ENCODE peak calls at places on chromosomes 5 and 9, in eight cellular contexts. One of them, this sample, is unnamed. For H3K4me1, the result is how much of the 10 kb centered on the place peaks cover.

GRCh38 chr5:86864022-86864421 is 246.3 kb downstream of the COX7C start:
- DNase-seq in OCI-LY7: no peak
- DNase-seq in HepG2: no peak
- DNase-seq in heart left ventricle: no peak
- DNase-seq in CD8-positive, alpha-beta memory T cell: no peak
- DNase-seq in colonic mucosa: no peak
- DNase-seq in HCT116: no peak
- DNase-seq in kidney: no peak
- DNase-seq in this sample: no peak

GRCh38 chr9:122213589-122214413 is 15.0 kb downstream of the LHX6 start:
- DNase-seq in OCI-LY7: peak
- DNase-seq in HepG2: peak
- DNase-seq in heart left ventricle: no peak
- DNase-seq in HCT116: peak
- DNase-seq in CD8-positive, alpha-beta memory T cell: no peak
- DNase-seq in colonic mucosa: peak
- DNase-seq in kidney: peak
- DNase-seq in this sample: no peak

GRCh38 chr9:121568541-121569265 is 69.1 kb upstream of the GGTA1 start:
- DNase-seq in kidney: no peak
- DNase-seq in HepG2: no peak
- DNase-seq in OCI-LY7: no peak
- DNase-seq in heart left ventricle: peak
- DNase-seq in colonic mucosa: no peak
- DNase-seq in HCT116: no peak
- DNase-seq in CD8-positive, alpha-beta memory T cell: no peak
- DNase-seq in this sample: peak

GRCh38 chr9:92607773-92608172 is 62.2 kb downstream of the IPPK start:
- DNase-seq in CD8-positive, alpha-beta memory T cell: no peak
- DNase-seq in colonic mucosa: no peak
- DNase-seq in HepG2: no peak
- DNase-seq in heart left ventricle: no peak
- DNase-seq in OCI-LY7: no peak
- DNase-seq in kidney: no peak
- DNase-seq in HCT116: no peak
- DNase-seq in this sample: no peak

GRCh38 chr5:124980174-124980941 is 233.9 kb upstream of the ZNF608 start:
- DNase-seq in OCI-LY7: peak
- DNase-seq in HepG2: no peak
- DNase-seq in HCT116: no peak
- DNase-seq in heart left ventricle: no peak
- DNase-seq in colonic mucosa: no peak
- DNase-seq in kidney: no peak
- DNase-seq in CD8-positive, alpha-beta memory T cell: no peak
- DNase-seq in this sample: no peak

GRCh38 chr9:133103183-133103986 is 17.7 kb downstream of the RALGDS start:
- DNase-seq in CD8-positive, alpha-beta memory T cell: peak
- DNase-seq in heart left ventricle: peak
- DNase-seq in HCT116: no peak
- DNase-seq in colonic mucosa: peak
- DNase-seq in kidney: peak
- DNase-seq in OCI-LY7: peak
- DNase-seq in HepG2: peak
- DNase-seq in this sample: peak

GRCh38 chr5:57598097-57598496 is 115.5 kb upstream of the ACTBL2 start:
- DNase-seq in HepG2: no peak
- DNase-seq in colonic mucosa: no peak
- DNase-seq in kidney: no peak
- DNase-seq in heart left ventricle: no peak
- DNase-seq in CD8-positive, alpha-beta memory T cell: no peak
- DNase-seq in OCI-LY7: no peak
- DNase-seq in HCT116: no peak
- DNase-seq in this sample: no peak

GRCh38 chr5:44345871-44346270 is 43.3 kb downstream of the FGF10 start:
- DNase-seq in kidney: no peak
- DNase-seq in HepG2: no peak
- DNase-seq in OCI-LY7: no peak
- DNase-seq in heart left ventricle: no peak
- DNase-seq in colonic mucosa: no peak
- DNase-seq in CD8-positive, alpha-beta memory T cell: no peak
- DNase-seq in HCT116: no peak
- DNase-seq in this sample: no peak

GRCh38 chr5:12125895-12126294 is 221.6 kb upstream of the CTNND2 start:
- DNase-seq in OCI-LY7: no peak
- DNase-seq in kidney: peak
- DNase-seq in HCT116: no peak
- DNase-seq in CD8-positive, alpha-beta memory T cell: no peak
- DNase-seq in colonic mucosa: no peak
- DNase-seq in HepG2: no peak
- DNase-seq in heart left ventricle: no peak
- DNase-seq in this sample: no peak

GRCh38 chr9:113781381-113781780 is 94.7 kb upstream of the ZNF618 start:
- DNase-seq in CD8-positive, alpha-beta memory T cell: no peak
- DNase-seq in colonic mucosa: no peak
- DNase-seq in kidney: no peak
- DNase-seq in HepG2: no peak
- DNase-seq in HCT116: no peak
- DNase-seq in OCI-LY7: no peak
- DNase-seq in heart left ventricle: no peak
- DNase-seq in this sample: no peak

GRCh38 chr5:32473072-32473471 is 28.5 kb upstream of the ZFR start:
- DNase-seq in heart left ventricle: no peak
- DNase-seq in OCI-LY7: no peak
- DNase-seq in HepG2: no peak
- DNase-seq in kidney: no peak
- DNase-seq in HCT116: no peak
- DNase-seq in colonic mucosa: no peak
- DNase-seq in CD8-positive, alpha-beta memory T cell: no peak
- DNase-seq in this sample: no peak

GRCh38 chr5:77214151-77214550 is 3.7 kb downstream of the PDE8B start:
- DNase-seq in kidney: no peak
- DNase-seq in colonic mucosa: no peak
- DNase-seq in HepG2: no peak
- DNase-seq in heart left ventricle: no peak
- DNase-seq in OCI-LY7: no peak
- DNase-seq in HCT116: no peak
- DNase-seq in CD8-positive, alpha-beta memory T cell: no peak
- DNase-seq in this sample: no peak

GRCh38 chr9:977361-978116 is 1.1 kb downstream of the DMRT3 start:
- DNase-seq in kidney: no peak
- DNase-seq in heart left ventricle: no peak
- DNase-seq in HepG2: no peak
- DNase-seq in CD8-positive, alpha-beta memory T cell: no peak
- DNase-seq in colonic mucosa: no peak
- DNase-seq in HCT116: no peak
- DNase-seq in OCI-LY7: no peak
- DNase-seq in this sample: no peak
- H3K4me3 ChIP-seq in kidney: no peak
- H3K4me3 ChIP-seq in heart left ventricle: no peak
- H3K4me3 ChIP-seq in HepG2: no peak
- H3K4me3 ChIP-seq in CD8-positive, alpha-beta memory T cell: no peak
- H3K4me3 ChIP-seq in colonic mucosa: no peak
- H3K4me3 ChIP-seq in HCT116: no peak
- H3K4me3 ChIP-seq in OCI-LY7: no peak
- H3K4me3 ChIP-seq in this sample: no peak

GRCh38 chr5:38796000-38796738 is 49.6 kb upstream of the OSMR start:
- DNase-seq in OCI-LY7: no peak
- DNase-seq in heart left ventricle: no peak
- DNase-seq in colonic mucosa: no peak
- DNase-seq in HepG2: no peak
- DNase-seq in kidney: peak
- DNase-seq in CD8-positive, alpha-beta memory T cell: no peak
- DNase-seq in HCT116: no peak
- DNase-seq in this sample: peak
- H3K27ac ChIP-seq in OCI-LY7: no peak
- H3K27ac ChIP-seq in heart left ventricle: peak
- H3K27ac ChIP-seq in colonic mucosa: no peak
- H3K27ac ChIP-seq in HepG2: no peak
- H3K27ac ChIP-seq in kidney: no peak
- H3K27ac ChIP-seq in CD8-positive, alpha-beta memory T cell: no peak
- H3K27ac ChIP-seq in HCT116: no peak
- H3K27ac ChIP-seq in this sample: peak

DNA sequence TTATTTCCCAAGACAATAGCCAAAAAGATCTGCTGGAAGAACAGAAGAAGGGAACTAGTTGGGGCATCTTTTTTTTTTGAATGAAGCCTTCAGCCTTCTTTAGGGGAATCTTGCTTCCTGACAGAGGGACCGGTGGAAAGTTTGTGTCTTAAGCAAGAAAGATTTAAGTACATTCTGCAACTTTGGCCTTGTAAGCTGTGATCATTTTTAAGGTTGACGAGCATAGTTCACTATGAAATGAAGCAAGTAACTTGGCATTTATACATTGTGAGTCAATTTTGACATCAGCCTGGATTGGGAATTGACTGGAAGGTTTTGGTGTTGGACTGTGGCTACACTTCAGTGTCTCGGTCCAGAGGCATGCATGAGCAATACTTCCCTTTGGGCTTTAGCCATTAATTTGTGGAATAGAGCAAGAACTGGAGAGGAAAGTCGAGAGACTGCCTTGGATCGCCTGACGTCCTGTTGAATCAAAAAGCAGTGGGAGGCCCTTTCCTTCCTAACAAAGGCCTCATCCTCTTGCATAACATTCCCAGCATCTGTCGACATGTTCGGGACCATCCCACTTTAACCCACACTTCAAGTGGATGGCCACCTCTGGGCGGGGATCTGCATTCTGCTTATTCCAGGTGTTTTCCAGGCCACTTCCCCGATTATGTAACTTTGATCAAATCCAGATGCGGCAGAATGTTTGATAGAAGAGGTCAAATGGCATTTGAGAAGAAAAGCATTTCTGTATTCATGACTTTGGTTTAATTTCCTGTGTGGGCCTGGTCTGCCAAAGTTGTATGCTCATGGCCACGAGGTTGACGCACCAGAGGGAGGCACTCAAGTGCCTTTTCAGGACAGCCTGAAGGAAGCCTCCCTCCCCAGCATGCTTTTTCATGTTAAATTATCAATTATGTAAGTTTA is 12.5 kb downstream of the ABL1 start:
- DNase-seq in kidney: peak
- DNase-seq in colonic mucosa: peak
- DNase-seq in HCT116: no peak
- DNase-seq in OCI-LY7: no peak
- DNase-seq in HepG2: peak
- DNase-seq in heart left ventricle: peak
- DNase-seq in CD8-positive, alpha-beta memory T cell: no peak
- DNase-seq in this sample: peak
- H3K4me1 ChIP-seq in kidney: under half
- H3K4me1 ChIP-seq in colonic mucosa: under half
- H3K4me1 ChIP-seq in HCT116: under half
- H3K4me1 ChIP-seq in OCI-LY7: under half
- H3K4me1 ChIP-seq in HepG2: under half
- H3K4me1 ChIP-seq in heart left ventricle: half or more
- H3K4me1 ChIP-seq in CD8-positive, alpha-beta memory T cell: under half
- H3K4me1 ChIP-seq in this sample: half or more

GRCh38 chr5:10528056-10528816 is 35.6 kb upstream of the ANKRD33B start:
- DNase-seq in CD8-positive, alpha-beta memory T cell: no peak
- DNase-seq in HCT116: no peak
- DNase-seq in HepG2: no peak
- DNase-seq in heart left ventricle: no peak
- DNase-seq in colonic mucosa: no peak
- DNase-seq in kidney: no peak
- DNase-seq in OCI-LY7: no peak
- DNase-seq in this sample: peak
- H3K4me3 ChIP-seq in CD8-positive, alpha-beta memory T cell: no peak
- H3K4me3 ChIP-seq in HCT116: no peak
- H3K4me3 ChIP-seq in HepG2: no peak
- H3K4me3 ChIP-seq in heart left ventricle: no peak
- H3K4me3 ChIP-seq in colonic mucosa: no peak
- H3K4me3 ChIP-seq in kidney: no peak
- H3K4me3 ChIP-seq in OCI-LY7: no peak
- H3K4me3 ChIP-seq in this sample: no peak

DNA sequence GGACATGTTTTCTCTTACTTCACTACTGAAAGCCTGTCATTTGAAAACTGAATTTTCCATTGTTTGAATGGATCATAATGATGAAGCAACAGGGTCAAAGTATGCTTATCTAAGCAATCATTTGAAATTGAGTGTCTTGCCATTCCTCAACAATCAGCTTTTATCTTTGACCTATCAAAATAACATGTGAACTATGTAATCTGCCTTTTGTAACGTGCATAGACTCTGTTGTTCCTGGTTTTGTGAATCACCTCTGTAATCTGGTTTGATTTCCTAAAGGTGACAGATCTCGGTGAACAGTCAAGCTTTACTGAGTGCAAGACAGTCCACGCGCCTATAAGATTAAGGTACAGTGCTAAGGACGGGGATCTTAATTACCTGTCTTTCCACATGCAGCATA is 3.3 kb downstream of the MEF2C start:
- DNase-seq in heart left ventricle: no peak
- DNase-seq in CD8-positive, alpha-beta memory T cell: no peak
- DNase-seq in OCI-LY7: peak
- DNase-seq in colonic mucosa: no peak
- DNase-seq in HepG2: no peak
- DNase-seq in kidney: no peak
- DNase-seq in HCT116: no peak
- DNase-seq in this sample: no peak
- H3K27ac ChIP-seq in heart left ventricle: peak
- H3K27ac ChIP-seq in CD8-positive, alpha-beta memory T cell: no peak
- H3K27ac ChIP-seq in OCI-LY7: peak
- H3K27ac ChIP-seq in colonic mucosa: peak
- H3K27ac ChIP-seq in HepG2: no peak
- H3K27ac ChIP-seq in kidney: peak
- H3K27ac ChIP-seq in HCT116: no peak
- H3K27ac ChIP-seq in this sample: peak

GRCh38 chr5:149546974-149547373 is 4.3 kb downstream of the CSNK1A1 start:
- DNase-seq in colonic mucosa: peak
- DNase-seq in OCI-LY7: no peak
- DNase-seq in HepG2: no peak
- DNase-seq in kidney: no peak
- DNase-seq in CD8-positive, alpha-beta memory T cell: no peak
- DNase-seq in HCT116: no peak
- DNase-seq in heart left ventricle: no peak
- DNase-seq in this sample: no peak

GRCh38 chr5:149545327-149545726 is 5.9 kb downstream of the CSNK1A1 start:
- DNase-seq in HepG2: no peak
- DNase-seq in heart left ventricle: no peak
- DNase-seq in OCI-LY7: no peak
- DNase-seq in CD8-positive, alpha-beta memory T cell: no peak
- DNase-seq in colonic mucosa: no peak
- DNase-seq in kidney: no peak
- DNase-seq in HCT116: no peak
- DNase-seq in this sample: no peak

GRCh38 chr5:149543361-149544198 is 7.7 kb downstream of the CSNK1A1 start:
- DNase-seq in heart left ventricle: no peak
- DNase-seq in OCI-LY7: no peak
- DNase-seq in CD8-positive, alpha-beta memory T cell: no peak
- DNase-seq in kidney: no peak
- DNase-seq in HepG2: no peak
- DNase-seq in colonic mucosa: no peak
- DNase-seq in HCT116: no peak
- DNase-seq in this sample: no peak

GRCh38 chr5:149541893-149542292 is 9.3 kb downstream of the CSNK1A1 start:
- DNase-seq in HCT116: no peak
- DNase-seq in HepG2: no peak
- DNase-seq in colonic mucosa: no peak
- DNase-seq in OCI-LY7: no peak
- DNase-seq in kidney: no peak
- DNase-seq in heart left ventricle: no peak
- DNase-seq in CD8-positive, alpha-beta memory T cell: no peak
- DNase-seq in this sample: no peak

GRCh38 chr5:149544199-149544472 is 7.1 kb downstream of the CSNK1A1 start:
- DNase-seq in CD8-positive, alpha-beta memory T cell: no peak
- DNase-seq in kidney: no peak
- DNase-seq in OCI-LY7: no peak
- DNase-seq in heart left ventricle: no peak
- DNase-seq in HepG2: no peak
- DNase-seq in HCT116: no peak
- DNase-seq in colonic mucosa: no peak
- DNase-seq in this sample: no peak
- H3K4me1 ChIP-seq in CD8-positive, alpha-beta memory T cell: half or more
- H3K4me1 ChIP-seq in kidney: under half
- H3K4me1 ChIP-seq in OCI-LY7: under half
- H3K4me1 ChIP-seq in heart left ventricle: half or more
- H3K4me1 ChIP-seq in HepG2: half or more
- H3K4me1 ChIP-seq in HCT116: under half
- H3K4me1 ChIP-seq in colonic mucosa: under half
- H3K4me1 ChIP-seq in this sample: under half